ENCODE peak calls at places on chromosomes 6 and 20, in five cellular contexts. H is transverse colon, N is A549, S is stomach, K is suprapubic skin. C is an unnamed sample.
A peak's percentile ranks its signal among the peaks of the same experiment; 100 is the strongest.

GRCh38 chr20:41318271-41318649 is 729 bp upstream of the ZHX3 start:
- DNase-seq in H (no peak), N (no peak), S (no peak), K (no peak), C (no peak)

GRCh38 chr6:33417127-33417902 is 592 bp downstream of the CUTA start:
- DNase-seq in H (no peak), N (peak; percentile 30), S (no peak), K (peak; percentile 74), C (no peak)

GRCh38 chr20:14616003-14616402 is 278.6 kb upstream of the FLRT3 start:
- DNase-seq in H (no peak), N (no peak), S (no peak), K (no peak), C (no peak)

GRCh38 chr6:9405369-9405768 is 970.0 kb upstream of the SLC35B3 start:
- DNase-seq in H (no peak), N (peak; percentile 28), S (no peak), K (no peak), C (no peak)

GRCh38 chr6:92586236-92586977 is 833.0 kb downstream of the EPHA7 start:
- DNase-seq in H (no peak), N (no peak), S (no peak), K (no peak), C (no peak)

GRCh38 chr20:45993197-45993951 is 15.3 kb upstream of the MMP9 start:
- DNase-seq in H (peak; percentile 61), N (peak; percentile 88), S (peak; percentile 52), K (no peak), C (no peak)

GRCh38 chr6:148221580-148221979 is 121.1 kb upstream of the SASH1 start:
- DNase-seq in H (no peak), N (no peak), S (no peak), K (no peak), C (no peak)

GRCh38 chr20:16661738-16662137 is 68.1 kb upstream of the SNRPB2 start:
- DNase-seq in H (no peak), N (no peak), S (no peak), K (no peak), C (no peak)

GRCh38 chr6:149060985-149061760 is 256.3 kb upstream of the TAB2 start:
- DNase-seq in H (peak; percentile 71), N (peak; percentile 49), S (peak; percentile 50), K (no peak), C (no peak)

GRCh38 chr6:100202417-100203194 is 208.6 kb upstream of the MCHR2 start:
- DNase-seq in H (no peak), N (peak; percentile 83), S (no peak), K (peak; percentile 71), C (no peak)

GRCh38 chr20:35306931-35307517 is 14.8 kb upstream of the FAM83C start:
- DNase-seq in H (peak; percentile 64), N (peak; percentile 84), S (peak; percentile 63), K (no peak), C (peak; percentile 28)

GRCh38 chr6:147506704-147507114 is 1.8 kb upstream of the SAMD5 start:
- DNase-seq in H (peak; percentile 82), N (peak; percentile 55), S (peak; percentile 78), K (peak; percentile 62), C (peak; percentile 38)

GRCh38 chr20:61935926-61936700 is 129.6 kb downstream of the TAF4 start:
- DNase-seq in H (no peak), N (no peak), S (no peak), K (peak; percentile 25), C (no peak)

GRCh38 chr6:45690846-45691245 is 313.1 kb upstream of the SUPT3H start:
- DNase-seq in H (no peak), N (no peak), S (no peak), K (no peak), C (no peak)

GRCh38 chr20:14622796-14623195 is 285.4 kb upstream of the FLRT3 start:
- DNase-seq in H (no peak), N (peak; percentile 77), S (peak; percentile 32), K (no peak), C (no peak)

GRCh38 chr20:41862023-41862422 is 243.8 kb upstream of the CHD6 start:
- DNase-seq in H (no peak), N (no peak), S (no peak), K (no peak), C (no peak)

GRCh38 chr6:3623451-3624267 is 127.9 kb downstream of the PXDC1 start:
- DNase-seq in H (no peak), N (no peak), S (no peak), K (no peak), C (no peak)

GRCh38 chr6:80543598-80544181 is 437.2 kb downstream of the BCKDHB start:
- DNase-seq in H (no peak), N (no peak), S (no peak), K (no peak), C (no peak)
- TF ChIP-seq CTCF in H (no peak), N (no peak), S (no peak), K (no peak), C (no peak)

DNA sequence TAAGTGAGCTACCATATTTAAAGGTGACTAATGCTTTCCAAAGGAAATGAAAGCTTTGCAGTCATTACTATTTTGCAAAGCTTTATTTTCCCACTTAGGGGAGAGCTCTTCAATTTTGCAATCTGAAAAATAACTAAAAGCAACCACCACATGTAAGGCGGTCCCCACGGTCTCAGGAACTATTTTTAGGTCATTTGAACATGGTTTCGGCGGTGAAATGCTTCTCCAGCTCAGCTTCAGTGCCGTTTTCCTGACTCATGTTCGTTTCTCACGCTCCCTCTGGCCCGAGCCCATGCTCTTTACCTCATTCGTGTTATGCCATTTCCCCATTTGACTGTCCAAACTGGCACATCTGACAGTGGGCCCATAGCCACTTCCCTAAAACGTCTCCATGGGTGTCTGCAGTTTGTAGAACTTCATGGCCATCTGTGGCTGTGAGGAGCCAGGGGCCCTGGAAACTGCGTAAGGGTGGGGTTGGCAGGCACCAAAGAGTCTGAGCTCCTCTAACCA is 46.5 kb downstream of the ADTRP start:
- DNase-seq in H (peak; percentile 44), N (no peak), S (peak; percentile 34), K (peak; percentile 91), C (peak; percentile 81)
- TF ChIP-seq POLR2A in H (no peak), N (no peak), S (no peak), K (no peak), C (no peak)

DNA sequence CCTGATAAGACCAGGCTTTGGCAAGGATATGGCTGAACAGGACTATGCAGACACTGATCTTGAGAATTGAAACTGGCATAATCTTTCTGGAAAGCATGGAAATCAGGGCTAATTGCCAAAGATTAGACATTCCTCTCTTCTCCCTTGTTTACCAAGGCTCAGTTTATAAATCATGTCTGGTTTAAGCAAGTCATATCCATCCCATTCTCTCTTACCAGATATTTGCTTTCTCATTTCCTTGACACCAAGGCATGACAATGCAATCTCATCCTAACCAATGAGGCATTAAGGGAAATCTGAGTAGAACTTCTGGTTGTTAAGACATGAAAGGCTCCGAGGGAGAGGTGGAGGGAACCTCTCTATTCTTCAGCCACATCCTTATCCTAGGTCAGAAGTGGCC is 110.3 kb upstream of the CEP85L start:
- DNase-seq in H (no peak), N (peak; percentile 67), S (no peak), K (no peak), C (no peak)
- TF ChIP-seq EP300 in H (no peak), N (no peak), S (no peak), K (no peak), C (no peak)

GRCh38 chr6:36075656-36076055 is 48.0 kb downstream of the MAPK14 start:
- DNase-seq in H (no peak), N (peak; percentile 13), S (no peak), K (no peak), C (no peak)
- TF ChIP-seq CTCF in H (peak; percentile 23), N (peak; percentile 14), S (no peak), K (peak; percentile 10), C (no peak)

GRCh38 chr6:110090876-110091275 is 88.6 kb downstream of the WASF1 start:
- DNase-seq in H (no peak), N (no peak), S (no peak), K (no peak), C (no peak)
- TF ChIP-seq POLR2A in H (no peak), N (no peak), S (no peak), K (no peak), C (no peak)

GRCh38 chr6:53112404-53112803 is 36.2 kb downstream of the GCM1 start:
- DNase-seq in H (peak; percentile 14), N (peak; percentile 5), S (peak; percentile 70), K (no peak), C (no peak)
- TF ChIP-seq EP300 in H (no peak), N (no peak), S (no peak), K (no peak), C (no peak)